ENCODE peak calls at places on chromosomes 3 and 15, in nine cellular contexts. One of them, this sample, is unnamed.

GRCh38 chr15:27514526-27514925 is 543.5 kb downstream of the GABRG3 start:
- DNase-seq in fibroblast of mammary gland: no peak
- DNase-seq in HT-29: no peak
- DNase-seq in NCI-H345: no peak
- DNase-seq in tibial nerve: no peak
- DNase-seq in adrenal gland: no peak
- DNase-seq in stimulated activated CD4-positive, alpha-beta T cell treated with anti-CD3 and anti-CD28 coated beads, TNF-alpha, amount 100 ng/mL, for 48 hours: no peak
- DNase-seq in ELF-1: no peak
- DNase-seq in lower lobe of right lung: no peak
- DNase-seq in this sample: no peak

GRCh38 chr3:34725774-34726173 is 913.6 kb upstream of the ARPP21 start:
- DNase-seq in ELF-1: peak; percentile 6
- DNase-seq in tibial nerve: no peak
- DNase-seq in stimulated activated CD4-positive, alpha-beta T cell treated with anti-CD3 and anti-CD28 coated beads, TNF-alpha, amount 100 ng/mL, for 48 hours: no peak
- DNase-seq in adrenal gland: no peak
- DNase-seq in NCI-H345: no peak
- DNase-seq in lower lobe of right lung: no peak
- DNase-seq in fibroblast of mammary gland: no peak
- DNase-seq in HT-29: no peak
- DNase-seq in this sample: no peak

GRCh38 chr15:98866503-98866902 is 141.1 kb downstream of the PGPEP1L start:
- DNase-seq in lower lobe of right lung: no peak
- DNase-seq in NCI-H345: no peak
- DNase-seq in tibial nerve: no peak
- DNase-seq in stimulated activated CD4-positive, alpha-beta T cell treated with anti-CD3 and anti-CD28 coated beads, TNF-alpha, amount 100 ng/mL, for 48 hours: no peak
- DNase-seq in ELF-1: peak; percentile 61
- DNase-seq in fibroblast of mammary gland: peak; percentile 88
- DNase-seq in adrenal gland: peak; percentile 54
- DNase-seq in HT-29: peak; percentile 12
- DNase-seq in this sample: peak; percentile 80

GRCh38 chr3:12150112-12150511 is 8.6 kb downstream of the TIMP4 start:
- DNase-seq in stimulated activated CD4-positive, alpha-beta T cell treated with anti-CD3 and anti-CD28 coated beads, TNF-alpha, amount 100 ng/mL, for 48 hours: no peak
- DNase-seq in lower lobe of right lung: no peak
- DNase-seq in ELF-1: no peak
- DNase-seq in fibroblast of mammary gland: no peak
- DNase-seq in HT-29: no peak
- DNase-seq in tibial nerve: no peak
- DNase-seq in adrenal gland: no peak
- DNase-seq in NCI-H345: no peak
- DNase-seq in this sample: no peak

GRCh38 chr15:68211656-68212320 is 6.7 kb upstream of the CALML4 start:
- DNase-seq in lower lobe of right lung: no peak
- DNase-seq in stimulated activated CD4-positive, alpha-beta T cell treated with anti-CD3 and anti-CD28 coated beads, TNF-alpha, amount 100 ng/mL, for 48 hours: no peak
- DNase-seq in NCI-H345: no peak
- DNase-seq in fibroblast of mammary gland: no peak
- DNase-seq in adrenal gland: peak; percentile 15
- DNase-seq in ELF-1: no peak
- DNase-seq in HT-29: no peak
- DNase-seq in tibial nerve: no peak
- DNase-seq in this sample: no peak

GRCh38 chr3:104588442-104588841 is 778.3 kb upstream of the ALCAM start:
- DNase-seq in ELF-1: no peak
- DNase-seq in lower lobe of right lung: no peak
- DNase-seq in fibroblast of mammary gland: no peak
- DNase-seq in adrenal gland: no peak
- DNase-seq in NCI-H345: no peak
- DNase-seq in HT-29: no peak
- DNase-seq in tibial nerve: no peak
- DNase-seq in stimulated activated CD4-positive, alpha-beta T cell treated with anti-CD3 and anti-CD28 coated beads, TNF-alpha, amount 100 ng/mL, for 48 hours: no peak
- DNase-seq in this sample: no peak

GRCh38 chr3:27312044-27312668 is 57.0 kb downstream of the NEK10 start:
- DNase-seq in NCI-H345: peak; percentile 42
- DNase-seq in tibial nerve: no peak
- DNase-seq in ELF-1: peak; percentile 61
- DNase-seq in stimulated activated CD4-positive, alpha-beta T cell treated with anti-CD3 and anti-CD28 coated beads, TNF-alpha, amount 100 ng/mL, for 48 hours: no peak
- DNase-seq in adrenal gland: no peak
- DNase-seq in fibroblast of mammary gland: peak; percentile 80
- DNase-seq in lower lobe of right lung: no peak
- DNase-seq in HT-29: peak; percentile 85
- DNase-seq in this sample: peak; percentile 81

GRCh38 chr15:90234519-90234988 is 545 bp downstream of the GDPGP1 start:
- DNase-seq in stimulated activated CD4-positive, alpha-beta T cell treated with anti-CD3 and anti-CD28 coated beads, TNF-alpha, amount 100 ng/mL, for 48 hours: no peak
- DNase-seq in NCI-H345: no peak
- DNase-seq in adrenal gland: no peak
- DNase-seq in tibial nerve: no peak
- DNase-seq in fibroblast of mammary gland: peak; percentile 17
- DNase-seq in lower lobe of right lung: no peak
- DNase-seq in ELF-1: no peak
- DNase-seq in HT-29: peak; percentile 68
- DNase-seq in this sample: peak; percentile 25

GRCh38 chr3:111859061-111859973 is at the start of gene PHLDB2:
- DNase-seq in fibroblast of mammary gland: peak; percentile 81
- DNase-seq in stimulated activated CD4-positive, alpha-beta T cell treated with anti-CD3 and anti-CD28 coated beads, TNF-alpha, amount 100 ng/mL, for 48 hours: peak; percentile 19
- DNase-seq in NCI-H345: peak; percentile 69
- DNase-seq in tibial nerve: peak; percentile 53
- DNase-seq in adrenal gland: peak; percentile 66
- DNase-seq in ELF-1: peak; percentile 90
- DNase-seq in lower lobe of right lung: peak; percentile 67
- DNase-seq in HT-29: no peak
- DNase-seq in this sample: peak; percentile 92

GRCh38 chr15:78446551-78446950 is 8.5 kb downstream of the IREB2 start:
- DNase-seq in NCI-H345: no peak
- DNase-seq in lower lobe of right lung: no peak
- DNase-seq in adrenal gland: no peak
- DNase-seq in tibial nerve: no peak
- DNase-seq in HT-29: no peak
- DNase-seq in ELF-1: no peak
- DNase-seq in stimulated activated CD4-positive, alpha-beta T cell treated with anti-CD3 and anti-CD28 coated beads, TNF-alpha, amount 100 ng/mL, for 48 hours: no peak
- DNase-seq in fibroblast of mammary gland: no peak
- DNase-seq in this sample: no peak

GRCh38 chr15:47844437-47844836 is 127.1 kb downstream of the SEMA6D start:
- DNase-seq in HT-29: no peak
- DNase-seq in lower lobe of right lung: no peak
- DNase-seq in tibial nerve: no peak
- DNase-seq in fibroblast of mammary gland: no peak
- DNase-seq in stimulated activated CD4-positive, alpha-beta T cell treated with anti-CD3 and anti-CD28 coated beads, TNF-alpha, amount 100 ng/mL, for 48 hours: no peak
- DNase-seq in ELF-1: no peak
- DNase-seq in NCI-H345: no peak
- DNase-seq in adrenal gland: no peak
- DNase-seq in this sample: no peak

GRCh38 chr3:16468114-16469098 is 45.1 kb downstream of the RFTN1 start:
- DNase-seq in ELF-1: no peak
- DNase-seq in NCI-H345: no peak
- DNase-seq in tibial nerve: no peak
- DNase-seq in HT-29: no peak
- DNase-seq in fibroblast of mammary gland: no peak
- DNase-seq in lower lobe of right lung: no peak
- DNase-seq in adrenal gland: no peak
- DNase-seq in stimulated activated CD4-positive, alpha-beta T cell treated with anti-CD3 and anti-CD28 coated beads, TNF-alpha, amount 100 ng/mL, for 48 hours: no peak
- DNase-seq in this sample: no peak

GRCh38 chr3:72144773-72145505 is 360.0 kb upstream of the PROK2 start:
- DNase-seq in stimulated activated CD4-positive, alpha-beta T cell treated with anti-CD3 and anti-CD28 coated beads, TNF-alpha, amount 100 ng/mL, for 48 hours: no peak
- DNase-seq in lower lobe of right lung: no peak
- DNase-seq in adrenal gland: no peak
- DNase-seq in HT-29: no peak
- DNase-seq in fibroblast of mammary gland: no peak
- DNase-seq in ELF-1: peak; percentile 29
- DNase-seq in tibial nerve: no peak
- DNase-seq in NCI-H345: no peak
- DNase-seq in this sample: no peak

GRCh38 chr15:65431731-65432130 is 9.0 kb upstream of the IGDCC4 start:
- DNase-seq in lower lobe of right lung: no peak
- DNase-seq in adrenal gland: no peak
- DNase-seq in fibroblast of mammary gland: no peak
- DNase-seq in stimulated activated CD4-positive, alpha-beta T cell treated with anti-CD3 and anti-CD28 coated beads, TNF-alpha, amount 100 ng/mL, for 48 hours: no peak
- DNase-seq in NCI-H345: no peak
- DNase-seq in ELF-1: no peak
- DNase-seq in tibial nerve: no peak
- DNase-seq in HT-29: no peak
- DNase-seq in this sample: no peak

GRCh38 chr3:8445861-8446260 is 55.8 kb upstream of the LMCD1 start:
- DNase-seq in HT-29: no peak
- DNase-seq in lower lobe of right lung: no peak
- DNase-seq in NCI-H345: no peak
- DNase-seq in stimulated activated CD4-positive, alpha-beta T cell treated with anti-CD3 and anti-CD28 coated beads, TNF-alpha, amount 100 ng/mL, for 48 hours: no peak
- DNase-seq in tibial nerve: no peak
- DNase-seq in ELF-1: no peak
- DNase-seq in fibroblast of mammary gland: peak; percentile 99
- DNase-seq in adrenal gland: no peak
- DNase-seq in this sample: peak; percentile 98

GRCh38 chr3:56123487-56123886 is 344.8 kb downstream of the ERC2 start:
- DNase-seq in stimulated activated CD4-positive, alpha-beta T cell treated with anti-CD3 and anti-CD28 coated beads, TNF-alpha, amount 100 ng/mL, for 48 hours: no peak
- DNase-seq in HT-29: no peak
- DNase-seq in adrenal gland: no peak
- DNase-seq in NCI-H345: no peak
- DNase-seq in tibial nerve: no peak
- DNase-seq in lower lobe of right lung: no peak
- DNase-seq in fibroblast of mammary gland: no peak
- DNase-seq in ELF-1: peak; percentile 77
- DNase-seq in this sample: no peak

GRCh38 chr15:39631357-39631756 is 50.5 kb downstream of the THBS1 start:
- DNase-seq in HT-29: no peak
- DNase-seq in tibial nerve: no peak
- DNase-seq in NCI-H345: no peak
- DNase-seq in stimulated activated CD4-positive, alpha-beta T cell treated with anti-CD3 and anti-CD28 coated beads, TNF-alpha, amount 100 ng/mL, for 48 hours: no peak
- DNase-seq in ELF-1: no peak
- DNase-seq in fibroblast of mammary gland: no peak
- DNase-seq in adrenal gland: no peak
- DNase-seq in lower lobe of right lung: no peak
- DNase-seq in this sample: no peak

GRCh38 chr15:79653533-79653932 is 221.4 kb downstream of the MINAR1 start:
- DNase-seq in HT-29: no peak
- DNase-seq in tibial nerve: no peak
- DNase-seq in NCI-H345: no peak
- DNase-seq in fibroblast of mammary gland: no peak
- DNase-seq in adrenal gland: no peak
- DNase-seq in ELF-1: no peak
- DNase-seq in lower lobe of right lung: no peak
- DNase-seq in stimulated activated CD4-positive, alpha-beta T cell treated with anti-CD3 and anti-CD28 coated beads, TNF-alpha, amount 100 ng/mL, for 48 hours: no peak
- DNase-seq in this sample: no peak

GRCh38 chr3:29758108-29759020 is 477.5 kb downstream of the RBMS3 start:
- DNase-seq in adrenal gland: no peak
- DNase-seq in ELF-1: no peak
- DNase-seq in lower lobe of right lung: no peak
- DNase-seq in fibroblast of mammary gland: peak; percentile 97
- DNase-seq in tibial nerve: no peak
- DNase-seq in NCI-H345: no peak
- DNase-seq in HT-29: no peak
- DNase-seq in stimulated activated CD4-positive, alpha-beta T cell treated with anti-CD3 and anti-CD28 coated beads, TNF-alpha, amount 100 ng/mL, for 48 hours: no peak
- DNase-seq in this sample: peak; percentile 93

GRCh38 chr15:44501768-44502366 is 35.1 kb upstream of the EIF3J start:
- DNase-seq in lower lobe of right lung: no peak
- DNase-seq in NCI-H345: no peak
- DNase-seq in tibial nerve: no peak
- DNase-seq in HT-29: peak; percentile 59
- DNase-seq in ELF-1: no peak
- DNase-seq in stimulated activated CD4-positive, alpha-beta T cell treated with anti-CD3 and anti-CD28 coated beads, TNF-alpha, amount 100 ng/mL, for 48 hours: no peak
- DNase-seq in adrenal gland: no peak
- DNase-seq in fibroblast of mammary gland: peak; percentile 65
- DNase-seq in this sample: peak; percentile 64

GRCh38 chr3:144162042-144162441 is 190.4 kb downstream of the DIPK2A start:
- DNase-seq in NCI-H345: peak; percentile 22
- DNase-seq in fibroblast of mammary gland: peak; percentile 74
- DNase-seq in lower lobe of right lung: no peak
- DNase-seq in adrenal gland: no peak
- DNase-seq in ELF-1: no peak
- DNase-seq in tibial nerve: no peak
- DNase-seq in HT-29: no peak
- DNase-seq in stimulated activated CD4-positive, alpha-beta T cell treated with anti-CD3 and anti-CD28 coated beads, TNF-alpha, amount 100 ng/mL, for 48 hours: no peak
- DNase-seq in this sample: peak; percentile 32

GRCh38 chr3:127483005-127483641 is 107.4 kb downstream of the TPRA1 start:
- DNase-seq in ELF-1: no peak
- DNase-seq in lower lobe of right lung: no peak
- DNase-seq in NCI-H345: no peak
- DNase-seq in stimulated activated CD4-positive, alpha-beta T cell treated with anti-CD3 and anti-CD28 coated beads, TNF-alpha, amount 100 ng/mL, for 48 hours: no peak
- DNase-seq in fibroblast of mammary gland: no peak
- DNase-seq in tibial nerve: no peak
- DNase-seq in HT-29: no peak
- DNase-seq in adrenal gland: no peak
- DNase-seq in this sample: no peak

GRCh38 chr15:91572110-91572509 is 281.4 kb upstream of the SLCO3A1 start:
- DNase-seq in tibial nerve: no peak
- DNase-seq in stimulated activated CD4-positive, alpha-beta T cell treated with anti-CD3 and anti-CD28 coated beads, TNF-alpha, amount 100 ng/mL, for 48 hours: no peak
- DNase-seq in lower lobe of right lung: no peak
- DNase-seq in fibroblast of mammary gland: peak; percentile 86
- DNase-seq in HT-29: peak; percentile 54
- DNase-seq in ELF-1: no peak
- DNase-seq in NCI-H345: peak; percentile 98
- DNase-seq in adrenal gland: no peak
- DNase-seq in this sample: peak; percentile 33